ENCODE peak calls at places on chromosome 1, in seven cellular contexts. P, B, V, E, L, N and W are unnamed samples.

GRCh38 chr1:174366946-174367345 is 80.8 kb upstream of the GPR52 start:
- DNase-seq in N (no peak), P (no peak), V (no peak), L (no peak), B (no peak), E (no peak), W (no peak)

GRCh38 chr1:21278208-21278861 is 11.9 kb downstream of the ECE1 start:
- DNase-seq in N (no peak), P (no peak), E (no peak), B (no peak), L (no peak), V (no peak), W (no peak)

GRCh38 chr1:234521802-234522185 is 42.8 kb upstream of the TARBP1 start:
- DNase-seq in V (no peak), L (no peak), B (no peak), N (no peak), E (no peak), P (no peak), W (no peak)

GRCh38 chr1:244095523-244095911 is 44.4 kb downstream of the ZBTB18 start:
- DNase-seq in V (no peak), P (no peak), L (no peak), N (no peak), E (no peak), B (no peak), W (no peak)

GRCh38 chr1:29961676-29962059 is 725.3 kb downstream of the PTPRU start:
- DNase-seq in P (no peak), E (no peak), N (no peak), L (no peak), B (no peak), V (no peak), W (no peak)

GRCh38 chr1:233367057-233367759 is 39.7 kb downstream of the MAP3K21 start:
- DNase-seq in P (no peak), E (no peak), B (peak), L (no peak), V (no peak), N (no peak), W (peak)

GRCh38 chr1:235486321-235486720 is 17.9 kb downstream of the B3GALNT2 start:
- DNase-seq in P (no peak), V (no peak), N (no peak), L (no peak), E (no peak), B (no peak), W (no peak)

GRCh38 chr1:53580009-53580400 is 120.8 kb downstream of the DMRTB1 start:
- DNase-seq in L (no peak), B (no peak), E (no peak), V (no peak), P (no peak), N (no peak), W (no peak)

GRCh38 chr1:232044728-232045127 is 418.1 kb downstream of the DISC1 start:
- DNase-seq in N (no peak), E (no peak), L (no peak), B (no peak), P (no peak), V (no peak), W (no peak)

GRCh38 chr1:78617615-78618026 is 2.6 kb upstream of the IFI44L start:
- DNase-seq in V (peak), E (peak), B (peak), N (peak), L (peak), P (peak), W (peak)

GRCh38 chr1:96730574-96731298 is 9.2 kb downstream of the PTBP2 start:
- DNase-seq in B (peak), E (no peak), P (no peak), L (no peak), V (no peak), N (no peak), W (no peak)

GRCh38 chr1:68375919-68376318 is 73.8 kb downstream of the RPE65 start:
- DNase-seq in B (no peak), E (no peak), N (no peak), V (peak), L (no peak), P (no peak), W (peak)

GRCh38 chr1:244011251-244011650 is 39.8 kb upstream of the ZBTB18 start:
- DNase-seq in E (no peak), N (no peak), B (no peak), V (no peak), L (no peak), P (no peak), W (peak)

GRCh38 chr1:197183195-197183748 is 36.8 kb upstream of the ASPM start:
- DNase-seq in E (no peak), N (no peak), L (no peak), B (no peak), P (no peak), V (no peak), W (no peak)

GRCh38 chr1:175220853-175221547 is 28.4 kb upstream of the KIAA0040 start:
- DNase-seq in B (no peak), E (no peak), L (peak), N (no peak), P (no peak), V (no peak), W (no peak)

GRCh38 chr1:36366091-36366661 is 19.5 kb downstream of the STK40 start:
- DNase-seq in P (no peak), N (peak), L (no peak), E (no peak), V (peak), B (no peak), W (no peak)

DNA sequence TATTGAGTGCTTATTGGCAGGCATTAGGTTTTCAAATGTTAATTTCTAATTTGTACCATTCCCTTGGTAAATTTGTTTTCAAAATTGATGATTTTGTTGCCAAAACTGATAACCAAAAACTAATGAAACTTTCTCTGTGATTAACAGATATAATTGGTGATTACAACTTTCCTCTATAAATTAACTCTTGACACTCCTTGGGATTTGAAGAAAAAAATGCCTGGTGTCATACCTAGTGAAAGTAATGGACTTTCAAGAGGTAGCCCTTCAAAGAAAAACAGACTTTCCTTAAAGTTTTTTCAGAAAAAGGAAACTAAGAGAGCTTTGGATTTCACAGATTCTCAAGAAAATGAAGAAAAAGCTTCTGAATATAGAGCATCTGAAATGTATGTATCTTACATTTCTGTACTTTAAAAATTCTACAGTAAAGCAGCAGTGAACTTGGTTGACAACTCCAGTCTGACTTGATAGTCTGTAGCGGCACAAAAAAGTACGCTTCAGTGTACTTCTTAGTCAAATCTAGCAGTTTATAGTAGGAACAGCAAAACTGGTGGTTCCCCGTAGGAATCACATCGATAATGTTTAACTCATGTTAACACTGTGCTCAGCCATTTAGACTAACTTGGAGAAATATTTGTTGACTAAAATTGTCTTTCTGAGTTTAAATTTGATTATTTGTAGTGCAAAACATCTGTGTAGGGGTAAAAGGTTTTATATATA is 3.0 kb downstream of the USP1 start:
- DNase-seq in L (no peak), E (peak), N (no peak), P (no peak), V (no peak), B (peak), W (no peak)
- TF ChIP-seq CTCF in L (no peak), E (no peak), N (no peak), P (no peak), V (no peak), B (no peak), W (no peak)

DNA sequence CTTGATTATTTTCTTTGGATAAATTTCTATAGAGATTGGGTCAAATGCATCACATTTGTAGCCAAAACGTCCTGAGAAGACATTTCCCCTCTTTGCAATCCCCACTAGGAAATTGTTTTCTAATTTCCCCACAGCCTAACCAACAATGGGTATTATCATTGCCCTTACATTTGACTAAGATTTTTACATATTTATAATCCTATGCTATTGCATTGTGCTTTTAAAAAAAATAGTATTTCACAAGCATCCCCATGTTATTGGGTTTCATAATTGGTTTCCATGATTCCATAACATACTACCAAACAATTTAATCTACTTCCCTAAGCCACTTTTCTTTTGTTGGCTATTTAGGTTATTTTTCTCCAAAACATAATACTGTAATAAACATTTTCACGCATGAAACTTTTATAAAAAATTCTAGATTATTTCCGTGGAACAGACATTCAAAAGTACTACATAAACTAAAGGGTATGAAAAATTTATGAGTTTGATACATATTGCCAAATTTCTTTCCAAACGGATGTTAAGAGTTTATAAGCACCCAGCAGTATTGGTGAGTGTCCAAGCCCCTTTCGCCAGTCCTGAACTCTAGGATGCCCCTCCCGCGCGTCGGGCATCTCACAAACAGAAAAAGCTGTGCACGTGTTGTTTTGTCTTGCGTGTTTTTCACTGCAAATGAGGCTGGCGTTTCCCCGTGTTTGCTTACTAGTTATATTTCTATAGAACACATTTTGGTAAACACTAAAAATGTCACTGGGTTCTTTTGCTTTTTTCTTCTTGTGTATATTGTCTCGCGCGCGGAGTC is 2.0 kb upstream of the LHX4 start:
- DNase-seq in E (no peak), B (no peak), P (no peak), N (no peak), L (no peak), V (no peak), W (no peak)
- TF ChIP-seq CTCF in E (no peak), B (no peak), P (no peak), N (no peak), L (no peak), V (no peak), W (no peak)

GRCh38 chr1:64499966-64500365 is 30.0 kb downstream of the CACHD1 start:
- DNase-seq in B (no peak), V (no peak), E (no peak), L (peak), N (no peak), P (no peak), W (no peak)
- TF ChIP-seq CTCF in B (no peak), V (no peak), E (no peak), L (no peak), N (no peak), P (no peak), W (no peak)

GRCh38 chr1:215794151-215794550 is 227.0 kb downstream of the KCTD3 start:
- DNase-seq in B (no peak), V (no peak), L (no peak), N (no peak), P (no peak), E (no peak), W (no peak)

GRCh38 chr1:215789981-215790380 is 222.9 kb downstream of the KCTD3 start:
- DNase-seq in L (no peak), V (no peak), N (no peak), B (no peak), E (no peak), P (no peak), W (no peak)

GRCh38 chr1:215797859-215798258 is 230.8 kb downstream of the KCTD3 start:
- DNase-seq in N (no peak), P (no peak), B (no peak), V (no peak), E (no peak), L (no peak), W (no peak)

GRCh38 chr1:215793210-215793609 is 226.1 kb downstream of the KCTD3 start:
- DNase-seq in L (peak), E (peak), N (no peak), B (no peak), P (no peak), V (peak), W (peak)
- TF ChIP-seq CTCF in L (peak), E (peak), N (peak), B (peak), P (no peak), V (peak), W (peak)

DNA sequence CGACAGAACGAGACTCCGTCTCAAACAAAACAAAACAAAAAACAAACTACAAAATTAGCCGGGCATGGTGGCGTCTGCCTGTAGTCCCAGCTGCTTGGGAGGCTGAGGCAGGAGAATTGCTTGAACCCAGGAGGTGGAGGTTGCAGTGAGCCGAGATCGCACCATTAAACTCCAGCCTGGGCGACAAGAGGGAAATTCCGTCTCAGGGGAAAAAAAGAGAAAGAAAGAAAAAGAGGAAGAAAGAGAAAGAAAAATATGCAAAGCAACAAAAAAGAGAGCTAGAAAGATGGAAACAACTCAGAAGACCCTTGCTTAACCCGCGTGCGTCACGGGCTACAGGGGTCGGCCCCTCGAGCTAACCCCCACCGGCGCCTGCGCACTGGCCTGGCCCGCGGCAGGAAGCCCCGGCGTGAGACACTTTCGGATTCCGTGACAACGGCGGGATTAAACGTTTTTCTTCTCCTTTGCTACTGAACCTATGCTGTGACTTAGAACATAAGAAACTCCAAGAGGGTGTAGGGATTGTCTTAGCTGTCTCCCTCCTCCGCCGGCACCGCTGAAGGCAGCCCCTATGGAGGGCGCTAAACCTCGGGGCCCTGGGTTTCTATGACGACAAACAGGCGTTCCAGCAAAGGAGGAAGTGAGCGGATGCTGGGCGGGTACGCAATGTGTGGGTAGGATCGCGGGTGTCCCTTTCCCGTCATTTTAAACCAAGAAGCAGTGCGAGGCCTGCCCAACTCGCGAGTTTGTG is at the start of gene AXDND1:
- DNase-seq in B (peak), E (peak), N (peak), L (peak), V (peak), P (peak), W (peak)
- TF ChIP-seq CTCF in B (peak), E (no peak), N (no peak), L (no peak), V (no peak), P (no peak), W (peak)

GRCh38 chr1:90616395-90616794 is 100.7 kb downstream of the BARHL2 start:
- DNase-seq in L (peak), N (peak), V (no peak), P (no peak), E (peak), B (peak), W (no peak)
- TF ChIP-seq CTCF in L (peak), N (peak), V (no peak), P (no peak), E (peak), B (peak), W (no peak)

GRCh38 chr1:177302365-177303044 is 131.7 kb downstream of the BRINP2 start:
- DNase-seq in P (no peak), N (no peak), L (no peak), E (no peak), B (no peak), V (no peak), W (no peak)
- TF ChIP-seq CTCF in P (no peak), N (no peak), L (no peak), E (no peak), B (no peak), V (no peak), W (no peak)

DNA sequence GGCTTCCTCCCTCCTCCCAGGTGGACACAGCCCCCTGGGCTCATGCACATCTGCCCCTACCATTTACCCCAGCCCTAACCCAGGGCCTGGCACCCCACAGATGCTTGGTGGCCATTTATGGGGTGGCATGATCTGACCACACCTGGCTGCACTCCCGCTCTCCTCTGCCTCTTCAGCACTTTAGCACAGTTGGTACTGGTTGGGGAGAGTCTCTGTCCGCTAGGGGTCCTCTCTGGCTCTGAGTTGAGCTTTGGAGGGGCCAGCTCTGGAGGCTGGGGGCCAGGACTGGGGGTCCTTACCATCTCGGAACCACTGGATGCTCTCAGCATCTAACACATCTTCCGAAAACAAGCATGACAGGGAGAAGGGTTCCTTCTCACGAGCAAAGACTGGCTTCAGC is 17.4 kb downstream of the MYOM3 start:
- DNase-seq in L (no peak), E (no peak), P (no peak), V (no peak), N (no peak), B (no peak), W (no peak)
- TF ChIP-seq CTCF in L (no peak), E (no peak), P (no peak), V (no peak), N (no peak), B (no peak), W (no peak)

GRCh38 chr1:25695066-25695990 is 78.7 kb downstream of the MAN1C1 start:
- DNase-seq in L (peak), N (no peak), B (peak), E (no peak), V (peak), P (peak), W (peak)
- TF ChIP-seq CTCF in L (no peak), N (no peak), B (no peak), E (no peak), V (peak), P (no peak), W (peak)

GRCh38 chr1:150009604-150010387 is 730 bp downstream of the OTUD7B start:
- DNase-seq in V (peak), N (no peak), P (peak), E (peak), L (peak), B (peak), W (peak)

GRCh38 chr1:150012611-150013010 is 2.1 kb upstream of the OTUD7B start:
- DNase-seq in P (no peak), L (no peak), E (no peak), B (no peak), V (no peak), N (no peak), W (no peak)

GRCh38 chr1:150006881-150007401 is 3.6 kb downstream of the OTUD7B start:
- DNase-seq in N (no peak), L (peak), V (no peak), P (no peak), B (no peak), E (no peak), W (no peak)

GRCh38 chr1:150008699-150009098 is 1.8 kb downstream of the OTUD7B start:
- DNase-seq in N (no peak), V (no peak), P (no peak), E (no peak), L (no peak), B (peak), W (no peak)

GRCh38 chr1:150010388-150011115 is at the start of gene OTUD7B:
- DNase-seq in L (peak), B (peak), E (peak), V (peak), N (peak), P (peak), W (peak)
- TF ChIP-seq CTCF in L (no peak), B (peak), E (no peak), V (no peak), N (no peak), P (peak), W (no peak)